ENCODE peak calls at places on chromosomes 2 and 18, in four cellular contexts. One of them, this sample, is unnamed.

GRCh38 chr18:75256376-75256775 is 45.8 kb downstream of the TSHZ1 start:
- DNase-seq in left lung: no peak
- DNase-seq in mesothelial cell of epicardium: no peak
- DNase-seq in GM12865: no peak
- DNase-seq in this sample: no peak

GRCh38 chr2:210421916-210422315 is 54.6 kb downstream of the LANCL1 start:
- DNase-seq in left lung: no peak
- DNase-seq in mesothelial cell of epicardium: no peak
- DNase-seq in GM12865: no peak
- DNase-seq in this sample: no peak

GRCh38 chr18:48132993-48133674 is 202.7 kb upstream of the SMAD2 start:
- DNase-seq in left lung: peak
- DNase-seq in mesothelial cell of epicardium: no peak
- DNase-seq in GM12865: no peak
- DNase-seq in this sample: no peak

GRCh38 chr18:13308369-13308768 is 89.8 kb downstream of the LDLRAD4 start:
- DNase-seq in left lung: no peak
- DNase-seq in mesothelial cell of epicardium: no peak
- DNase-seq in GM12865: no peak
- DNase-seq in this sample: no peak

GRCh38 chr2:99442837-99443236 is 47.0 kb downstream of the REV1 start:
- DNase-seq in left lung: no peak
- DNase-seq in mesothelial cell of epicardium: no peak
- DNase-seq in GM12865: no peak
- DNase-seq in this sample: no peak

GRCh38 chr2:134173338-134174016 is 80.4 kb upstream of the MGAT5 start:
- DNase-seq in left lung: peak
- DNase-seq in mesothelial cell of epicardium: no peak
- DNase-seq in GM12865: no peak
- DNase-seq in this sample: no peak

GRCh38 chr18:48290162-48290926 is 118.8 kb downstream of the ZBTB7C start:
- DNase-seq in left lung: no peak
- DNase-seq in mesothelial cell of epicardium: no peak
- DNase-seq in GM12865: no peak
- DNase-seq in this sample: peak

GRCh38 chr2:233566141-233566956 is at the start of gene USP40:
- DNase-seq in left lung: peak
- DNase-seq in mesothelial cell of epicardium: peak
- DNase-seq in GM12865: peak
- DNase-seq in this sample: peak

GRCh38 chr2:181674466-181674865 is 5.9 kb downstream of the NEUROD1 start:
- DNase-seq in left lung: no peak
- DNase-seq in mesothelial cell of epicardium: no peak
- DNase-seq in GM12865: no peak
- DNase-seq in this sample: no peak

GRCh38 chr2:46929612-46930011 is 14.0 kb upstream of the MCFD2 start:
- DNase-seq in left lung: no peak
- DNase-seq in mesothelial cell of epicardium: no peak
- DNase-seq in GM12865: no peak
- DNase-seq in this sample: no peak

GRCh38 chr2:160242863-160243552 is 42.9 kb upstream of the ITGB6 start:
- DNase-seq in left lung: no peak
- DNase-seq in mesothelial cell of epicardium: no peak
- DNase-seq in GM12865: no peak
- DNase-seq in this sample: no peak

GRCh38 chr18:11308499-11308898 is 159.1 kb upstream of the PIEZO2 start:
- DNase-seq in left lung: no peak
- DNase-seq in mesothelial cell of epicardium: no peak
- DNase-seq in GM12865: no peak
- DNase-seq in this sample: no peak

GRCh38 chr2:102848366-102848839 is 86.6 kb downstream of the TMEM182 start:
- DNase-seq in left lung: peak
- DNase-seq in mesothelial cell of epicardium: peak
- DNase-seq in GM12865: peak
- DNase-seq in this sample: peak

GRCh38 chr2:157727693-157728092 is 99.0 kb upstream of the ACVR1C start:
- DNase-seq in left lung: no peak
- DNase-seq in mesothelial cell of epicardium: no peak
- DNase-seq in GM12865: no peak
- DNase-seq in this sample: no peak

GRCh38 chr2:206422493-206422892 is 20.8 kb upstream of the ADAM23 start:
- DNase-seq in left lung: no peak
- DNase-seq in mesothelial cell of epicardium: no peak
- DNase-seq in GM12865: no peak
- DNase-seq in this sample: no peak

GRCh38 chr2:74741651-74742050 is 87.6 kb downstream of the SEMA4F start:
- DNase-seq in left lung: no peak
- DNase-seq in mesothelial cell of epicardium: no peak
- DNase-seq in GM12865: no peak
- DNase-seq in this sample: no peak

GRCh38 chr18:54220406-54220805 is 4.1 kb downstream of the MBD2 start:
- DNase-seq in left lung: no peak
- DNase-seq in mesothelial cell of epicardium: no peak
- DNase-seq in GM12865: no peak
- DNase-seq in this sample: no peak

GRCh38 chr2:134143568-134143967 is 110.3 kb upstream of the MGAT5 start:
- DNase-seq in left lung: no peak
- DNase-seq in mesothelial cell of epicardium: no peak
- DNase-seq in GM12865: no peak
- DNase-seq in this sample: no peak

GRCh38 chr2:74441690-74442482 is at the start of gene RTKN:
- DNase-seq in left lung: peak
- DNase-seq in mesothelial cell of epicardium: no peak
- DNase-seq in GM12865: no peak
- DNase-seq in this sample: peak

GRCh38 chr2:111983478-111984212 is 71.4 kb upstream of the TMEM87B start:
- DNase-seq in left lung: no peak
- DNase-seq in mesothelial cell of epicardium: no peak
- DNase-seq in GM12865: no peak
- DNase-seq in this sample: no peak

GRCh38 chr2:145096582-145096981 is 576.7 kb upstream of the ZEB2 start:
- DNase-seq in left lung: no peak
- DNase-seq in mesothelial cell of epicardium: no peak
- DNase-seq in GM12865: no peak
- DNase-seq in this sample: no peak

GRCh38 chr2:187390891-187391290 is 57.2 kb downstream of the CALCRL start:
- DNase-seq in left lung: no peak
- DNase-seq in mesothelial cell of epicardium: no peak
- DNase-seq in GM12865: no peak
- DNase-seq in this sample: no peak

GRCh38 chr2:140359056-140359771 is 1579.0 kb upstream of the NXPH2 start:
- DNase-seq in left lung: no peak
- DNase-seq in mesothelial cell of epicardium: no peak
- DNase-seq in GM12865: no peak
- DNase-seq in this sample: no peak

GRCh38 chr2:160406591-160407392 is 86.8 kb downstream of the RBMS1 start:
- DNase-seq in left lung: peak
- DNase-seq in mesothelial cell of epicardium: peak
- DNase-seq in GM12865: peak
- DNase-seq in this sample: peak

GRCh38 chr18:49764032-49764431 is 49.3 kb downstream of the ACAA2 start:
- DNase-seq in left lung: no peak
- DNase-seq in mesothelial cell of epicardium: no peak
- DNase-seq in GM12865: no peak
- DNase-seq in this sample: no peak

GRCh38 chr2:161122772-161123530 is 37.3 kb upstream of the TANK start:
- DNase-seq in left lung: no peak
- DNase-seq in mesothelial cell of epicardium: no peak
- DNase-seq in GM12865: peak
- DNase-seq in this sample: no peak

GRCh38 chr2:173545364-173545734 is 190.7 kb downstream of the CDCA7 start:
- DNase-seq in left lung: no peak
- DNase-seq in mesothelial cell of epicardium: no peak
- DNase-seq in GM12865: peak
- DNase-seq in this sample: no peak

GRCh38 chr2:641501-642430 is 35.4 kb downstream of the TMEM18 start:
- DNase-seq in left lung: no peak
- DNase-seq in mesothelial cell of epicardium: no peak
- DNase-seq in GM12865: no peak
- DNase-seq in this sample: peak

GRCh38 chr2:176637497-176638166 is 368.4 kb downstream of the MTX2 start:
- DNase-seq in left lung: peak
- DNase-seq in mesothelial cell of epicardium: no peak
- DNase-seq in GM12865: peak
- DNase-seq in this sample: peak

GRCh38 chr2:20185176-20186022 is 39.5 kb downstream of the SDC1 start:
- DNase-seq in left lung: peak
- DNase-seq in mesothelial cell of epicardium: no peak
- DNase-seq in GM12865: no peak
- DNase-seq in this sample: no peak

GRCh38 chr2:157874278-157874825 is 1.8 kb downstream of the ACVR1 start:
- DNase-seq in left lung: no peak
- DNase-seq in mesothelial cell of epicardium: no peak
- DNase-seq in GM12865: no peak
- DNase-seq in this sample: no peak

GRCh38 chr18:26804474-26804873 is 61.0 kb downstream of the AQP4 start:
- DNase-seq in left lung: no peak
- DNase-seq in mesothelial cell of epicardium: no peak
- DNase-seq in GM12865: peak
- DNase-seq in this sample: no peak

GRCh38 chr2:180520206-180520605 is 460.2 kb upstream of the UBE2E3 start:
- DNase-seq in left lung: no peak
- DNase-seq in mesothelial cell of epicardium: no peak
- DNase-seq in GM12865: no peak
- DNase-seq in this sample: no peak

GRCh38 chr2:162582357-162582798 is 238.4 kb downstream of the GCA start:
- DNase-seq in left lung: no peak
- DNase-seq in mesothelial cell of epicardium: no peak
- DNase-seq in GM12865: no peak
- DNase-seq in this sample: no peak

GRCh38 chr2:46320141-46320567 is 22.9 kb downstream of the EPAS1 start:
- DNase-seq in left lung: no peak
- DNase-seq in mesothelial cell of epicardium: no peak
- DNase-seq in GM12865: no peak
- DNase-seq in this sample: no peak

GRCh38 chr2:215548714-215549113 is 112.8 kb upstream of the FN1 start:
- DNase-seq in left lung: no peak
- DNase-seq in mesothelial cell of epicardium: no peak
- DNase-seq in GM12865: no peak
- DNase-seq in this sample: no peak

GRCh38 chr2:69911985-69912563 is 2.8 kb upstream of the MXD1 start:
- DNase-seq in left lung: no peak
- DNase-seq in mesothelial cell of epicardium: no peak
- DNase-seq in GM12865: peak
- DNase-seq in this sample: no peak

DNA sequence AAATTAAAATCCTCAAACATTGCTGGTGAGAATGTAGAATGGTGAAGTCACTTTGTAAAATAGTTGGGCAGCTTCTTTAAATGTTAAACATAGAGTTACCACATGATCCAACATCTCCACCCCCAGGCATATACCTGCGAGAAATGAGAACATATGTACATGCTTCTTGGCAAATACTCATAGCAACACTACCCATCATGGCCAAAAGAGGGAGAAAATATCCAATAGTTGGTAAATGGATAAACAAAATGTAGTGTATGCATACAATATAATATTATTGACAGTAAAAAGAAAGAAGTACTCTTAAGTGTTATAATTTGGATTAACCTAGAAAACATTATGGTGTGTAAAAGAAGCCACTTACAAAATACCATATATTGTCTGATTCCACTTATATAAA is 185.9 kb downstream of the CDH7 start:
- DNase-seq in left lung: no peak
- DNase-seq in mesothelial cell of epicardium: no peak
- DNase-seq in GM12865: no peak
- DNase-seq in this sample: no peak
- TF ChIP-seq CTCF in left lung: no peak
- TF ChIP-seq CTCF in mesothelial cell of epicardium: peak
- TF ChIP-seq CTCF in GM12865: no peak
- TF ChIP-seq CTCF in this sample: peak

GRCh38 chr2:240131296-240131695 is 4.8 kb downstream of the COPS9 start:
- DNase-seq in left lung: peak
- DNase-seq in mesothelial cell of epicardium: no peak
- DNase-seq in GM12865: no peak
- DNase-seq in this sample: peak
- TF ChIP-seq CTCF in left lung: no peak
- TF ChIP-seq CTCF in mesothelial cell of epicardium: no peak
- TF ChIP-seq CTCF in GM12865: no peak
- TF ChIP-seq CTCF in this sample: no peak

GRCh38 chr2:61144697-61145268 is 17.2 kb upstream of the C2orf74 start:
- DNase-seq in left lung: peak
- DNase-seq in mesothelial cell of epicardium: peak
- DNase-seq in GM12865: peak
- DNase-seq in this sample: peak
- TF ChIP-seq CTCF in left lung: no peak
- TF ChIP-seq CTCF in mesothelial cell of epicardium: no peak
- TF ChIP-seq CTCF in GM12865: no peak
- TF ChIP-seq CTCF in this sample: peak

GRCh38 chr18:25352629-25353005 is 651 bp upstream of the ZNF521 start:
- DNase-seq in left lung: no peak
- DNase-seq in mesothelial cell of epicardium: no peak
- DNase-seq in GM12865: no peak
- DNase-seq in this sample: no peak

GRCh38 chr18:25350561-25351201 is 1.3 kb downstream of the ZNF521 start:
- DNase-seq in left lung: peak
- DNase-seq in mesothelial cell of epicardium: peak
- DNase-seq in GM12865: peak
- DNase-seq in this sample: peak

GRCh38 chr18:25351280-25351772 is 640 bp downstream of the ZNF521 start:
- DNase-seq in left lung: no peak
- DNase-seq in mesothelial cell of epicardium: no peak
- DNase-seq in GM12865: no peak
- DNase-seq in this sample: no peak

GRCh38 chr18:25353080-25353479 is 1.1 kb upstream of the ZNF521 start:
- DNase-seq in left lung: no peak
- DNase-seq in mesothelial cell of epicardium: no peak
- DNase-seq in GM12865: no peak
- DNase-seq in this sample: no peak

GRCh38 chr18:25351773-25352628 is at the start of gene ZNF521:
- DNase-seq in left lung: peak
- DNase-seq in mesothelial cell of epicardium: peak
- DNase-seq in GM12865: peak
- DNase-seq in this sample: peak
- TF ChIP-seq CTCF in left lung: no peak
- TF ChIP-seq CTCF in mesothelial cell of epicardium: no peak
- TF ChIP-seq CTCF in GM12865: no peak
- TF ChIP-seq CTCF in this sample: peak

This sample was measured in type B pancreatic cell.